ENCODE peak calls at places on chromosomes 11 and 22, in ten cellular contexts. L is lower lobe of right lung; E is NCI-H2029; Z is astrocyte of the cerebellum; G is body of pancreas; A is neural progenitor cell; R is NCI-H69; B is left ventricle myocardium inferior; T is naive thymus-derived CD8-positive, alpha-beta T cell; N is stimulated activated CD4-positive, alpha-beta T cell treated with anti-CD3 and anti-CD28 coated beads, Interleukin-2, amount 100 ng/mL, for 24 hours. X is an unnamed sample.

GRCh38 chr11:65262775-65263174 is 1.0 kb downstream of the POLA2 start:
- DNase-seq in L (no peak), E (no peak), Z (no peak), G (no peak), A (no peak), R (peak), B (no peak), T (no peak), N (no peak), X (no peak)

GRCh38 chr11:66509131-66509561 is 1.3 kb upstream of the BBS1 start:
- DNase-seq in L (no peak), E (no peak), Z (no peak), G (no peak), A (no peak), R (no peak), B (no peak), T (no peak), N (no peak), X (peak)

GRCh38 chr11:22730319-22730718 is 63.9 kb downstream of the GAS2 start:
- DNase-seq in L (no peak), E (no peak), Z (no peak), G (no peak), A (peak), R (peak), B (no peak), T (peak), N (no peak), X (peak)

GRCh38 chr22:30823015-30823370 is 128.3 kb downstream of the OSBP2 start:
- DNase-seq in L (no peak), E (no peak), Z (no peak), G (no peak), A (peak), R (peak), B (no peak), T (no peak), N (no peak), X (no peak)

GRCh38 chr22:18909556-18909955 is 3.4 kb downstream of the DGCR6 start:
- DNase-seq in L (no peak), E (no peak), Z (no peak), G (no peak), A (no peak), R (no peak), B (no peak), T (no peak), N (no peak), X (no peak)

GRCh38 chr11:108551653-108552462 is 41.7 kb downstream of the EXPH5 start:
- DNase-seq in L (no peak), E (no peak), Z (no peak), G (no peak), A (peak), R (peak), B (no peak), T (no peak), N (no peak), X (peak)

GRCh38 chr11:111765984-111766833 is at the start of gene PPP2R1B:
- DNase-seq in L (peak), E (peak), Z (peak), G (peak), A (peak), R (peak), B (peak), T (peak), N (peak), X (peak)

GRCh38 chr11:76669901-76670474 is 559 bp downstream of the LRRC32 start:
- DNase-seq in L (peak), E (no peak), Z (peak), G (no peak), A (peak), R (peak), B (no peak), T (no peak), N (no peak), X (peak)

GRCh38 chr11:11850668-11851067 is 8.9 kb downstream of the USP47 start:
- DNase-seq in L (no peak), E (no peak), Z (no peak), G (no peak), A (no peak), R (no peak), B (no peak), T (no peak), N (no peak), X (no peak)

GRCh38 chr11:114815176-114815575 is 136.8 kb downstream of the NXPE2 start:
- DNase-seq in L (no peak), E (no peak), Z (no peak), G (no peak), A (no peak), R (no peak), B (no peak), T (no peak), N (no peak), X (no peak)

GRCh38 chr22:38118182-38118581 is 7.7 kb upstream of the BAIAP2L2 start:
- DNase-seq in L (no peak), E (no peak), Z (no peak), G (no peak), A (no peak), R (no peak), B (no peak), T (no peak), N (no peak), X (no peak)

GRCh38 chr22:48143856-48144255 is 1381.4 kb downstream of the TBC1D22A start:
- DNase-seq in L (no peak), E (no peak), Z (no peak), G (no peak), A (no peak), R (no peak), B (no peak), T (no peak), N (no peak), X (no peak)

GRCh38 chr11:25758145-25758661 is 573.7 kb upstream of the ANO3 start:
- DNase-seq in L (no peak), E (no peak), Z (no peak), G (no peak), A (no peak), R (no peak), B (no peak), T (no peak), N (no peak), X (no peak)

X was measured in fibroblast of mammary gland.